ENCODE peak calls at places on chromosome X, in seven cellular contexts. One of them, this sample, is unnamed.

GRCh38 chrX:46169808-46170207 is 375.4 kb downstream of the ZNF674 start:
- DNase-seq in uterus: no peak
- DNase-seq in heart left ventricle: no peak
- DNase-seq in spleen: no peak
- DNase-seq in ovary: no peak
- DNase-seq in body of pancreas: no peak
- DNase-seq in transverse colon: no peak
- DNase-seq in this sample: no peak

GRCh38 chrX:97016106-97016505 is 132.4 kb downstream of the RPA4 start:
- DNase-seq in uterus: no peak
- DNase-seq in heart left ventricle: no peak
- DNase-seq in spleen: no peak
- DNase-seq in ovary: no peak
- DNase-seq in body of pancreas: no peak
- DNase-seq in transverse colon: no peak
- DNase-seq in this sample: no peak

GRCh38 chrX:1316527-1316926 is 20.1 kb upstream of the IL3RA start:
- DNase-seq in uterus: no peak
- DNase-seq in heart left ventricle: peak; percentile 79
- DNase-seq in spleen: peak; percentile 90
- DNase-seq in ovary: no peak
- DNase-seq in body of pancreas: peak; percentile 82
- DNase-seq in transverse colon: peak; percentile 40
- DNase-seq in this sample: peak; percentile 10

GRCh38 chrX:107716045-107716684 is 59.4 kb downstream of the TSC22D3 start:
- DNase-seq in uterus: no peak
- DNase-seq in heart left ventricle: peak; percentile 70
- DNase-seq in spleen: peak; percentile 85
- DNase-seq in ovary: no peak
- DNase-seq in body of pancreas: no peak
- DNase-seq in transverse colon: peak; percentile 28
- DNase-seq in this sample: no peak

GRCh38 chrX:131735127-131735526 is 191.3 kb downstream of the OR13H1 start:
- DNase-seq in uterus: no peak
- DNase-seq in heart left ventricle: no peak
- DNase-seq in spleen: no peak
- DNase-seq in ovary: no peak
- DNase-seq in body of pancreas: no peak
- DNase-seq in transverse colon: no peak
- DNase-seq in this sample: no peak

GRCh38 chrX:9882669-9883446 is 84.3 kb upstream of the CLDN34 start:
- DNase-seq in uterus: no peak
- DNase-seq in heart left ventricle: no peak
- DNase-seq in spleen: no peak
- DNase-seq in ovary: no peak
- DNase-seq in body of pancreas: no peak
- DNase-seq in transverse colon: no peak
- DNase-seq in this sample: peak; percentile 25

GRCh38 chrX:11334165-11334564 is 41.0 kb downstream of the AMELX start:
- DNase-seq in uterus: no peak
- DNase-seq in heart left ventricle: no peak
- DNase-seq in spleen: no peak
- DNase-seq in ovary: no peak
- DNase-seq in body of pancreas: no peak
- DNase-seq in transverse colon: no peak
- DNase-seq in this sample: no peak

GRCh38 chrX:150270622-150271021 is 92.5 kb upstream of the MAMLD1 start:
- DNase-seq in uterus: no peak
- DNase-seq in heart left ventricle: no peak
- DNase-seq in spleen: no peak
- DNase-seq in ovary: no peak
- DNase-seq in body of pancreas: no peak
- DNase-seq in transverse colon: no peak
- DNase-seq in this sample: no peak

GRCh38 chrX:41127476-41128192 is 42.4 kb downstream of the USP9X start:
- DNase-seq in uterus: no peak
- DNase-seq in heart left ventricle: no peak
- DNase-seq in spleen: no peak
- DNase-seq in ovary: no peak
- DNase-seq in body of pancreas: peak; percentile 24
- DNase-seq in transverse colon: no peak
- DNase-seq in this sample: no peak

GRCh38 chrX:57821703-57822375 is 88.4 kb downstream of the ZXDA start:
- DNase-seq in uterus: peak; percentile 28
- DNase-seq in heart left ventricle: no peak
- DNase-seq in spleen: no peak
- DNase-seq in ovary: peak; percentile 16
- DNase-seq in body of pancreas: peak; percentile 46
- DNase-seq in transverse colon: peak; percentile 8
- DNase-seq in this sample: peak; percentile 5

GRCh38 chrX:5726246-5726645 is 502.4 kb downstream of the NLGN4X start:
- DNase-seq in uterus: no peak
- DNase-seq in heart left ventricle: no peak
- DNase-seq in spleen: no peak
- DNase-seq in ovary: no peak
- DNase-seq in body of pancreas: peak; percentile 26
- DNase-seq in transverse colon: no peak
- DNase-seq in this sample: no peak

GRCh38 chrX:135707880-135708279 is 5.6 kb upstream of the CT45A1 start:
- DNase-seq in uterus: no peak
- DNase-seq in heart left ventricle: no peak
- DNase-seq in spleen: no peak
- DNase-seq in ovary: no peak
- DNase-seq in body of pancreas: no peak
- DNase-seq in transverse colon: peak; percentile 16
- DNase-seq in this sample: peak; percentile 0

GRCh38 chrX:30309139-30309571 is at the start of gene NR0B1:
- DNase-seq in uterus: no peak
- DNase-seq in heart left ventricle: no peak
- DNase-seq in spleen: peak; percentile 66
- DNase-seq in ovary: peak; percentile 48
- DNase-seq in body of pancreas: peak; percentile 7
- DNase-seq in transverse colon: no peak
- DNase-seq in this sample: no peak

GRCh38 chrX:77893713-77894112 is 1.5 kb downstream of the MAGT1 start:
- DNase-seq in uterus: no peak
- DNase-seq in heart left ventricle: no peak
- DNase-seq in spleen: no peak
- DNase-seq in ovary: no peak
- DNase-seq in body of pancreas: no peak
- DNase-seq in transverse colon: no peak
- DNase-seq in this sample: no peak

GRCh38 chrX:77900688-77901087 is 1.4 kb downstream of the COX7B start:
- DNase-seq in uterus: no peak
- DNase-seq in heart left ventricle: no peak
- DNase-seq in spleen: no peak
- DNase-seq in ovary: no peak
- DNase-seq in body of pancreas: no peak
- DNase-seq in transverse colon: no peak
- DNase-seq in this sample: no peak

GRCh38 chrX:77901506-77901905 is 2.2 kb downstream of the COX7B start:
- DNase-seq in uterus: no peak
- DNase-seq in heart left ventricle: no peak
- DNase-seq in spleen: no peak
- DNase-seq in ovary: no peak
- DNase-seq in body of pancreas: no peak
- DNase-seq in transverse colon: no peak
- DNase-seq in this sample: no peak

GRCh38 chrX:77894921-77895886 is at the start of gene MAGT1:
- DNase-seq in uterus: peak; percentile 95
- DNase-seq in heart left ventricle: peak; percentile 92
- DNase-seq in spleen: peak; percentile 94
- DNase-seq in ovary: peak; percentile 91
- DNase-seq in body of pancreas: peak; percentile 96
- DNase-seq in transverse colon: peak; percentile 93
- DNase-seq in this sample: peak; percentile 92

DNA sequence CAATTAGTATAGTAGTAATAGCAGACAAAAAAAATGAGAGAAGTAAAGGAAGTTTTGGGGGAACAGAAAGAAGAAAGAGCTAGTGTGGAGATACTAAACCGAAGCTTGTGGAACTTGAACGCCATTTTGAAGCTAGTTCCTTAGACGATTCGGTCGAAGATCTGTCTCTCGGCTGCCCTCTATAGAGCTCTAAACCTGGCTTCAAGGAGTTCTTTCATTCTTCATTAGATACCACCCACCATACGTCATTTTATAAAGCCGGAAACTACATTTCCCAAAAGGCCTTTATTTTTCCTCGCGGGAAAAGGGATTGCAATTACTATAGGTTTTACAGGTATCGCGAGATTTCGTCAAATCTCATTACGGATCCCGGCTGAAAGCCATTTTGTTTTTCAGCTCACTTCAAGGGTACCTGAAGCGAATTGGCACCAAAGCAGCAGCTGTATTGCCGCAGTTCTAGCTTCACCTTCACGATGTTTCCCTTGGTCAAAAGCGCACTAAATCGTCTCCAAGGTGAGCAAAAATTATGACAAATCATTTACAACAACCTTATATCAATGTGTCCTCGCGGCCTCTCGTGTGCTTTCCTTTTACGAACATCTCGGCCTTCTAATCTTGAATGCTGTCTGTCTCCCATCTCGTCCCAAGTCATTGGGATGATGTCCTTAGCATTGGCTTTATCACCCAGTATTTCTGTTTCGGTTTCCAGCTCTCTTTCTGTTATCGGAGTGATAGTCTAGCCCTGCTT is at the start of gene COX7B:
- DNase-seq in uterus: peak; percentile 83
- DNase-seq in heart left ventricle: no peak
- DNase-seq in spleen: no peak
- DNase-seq in ovary: peak; percentile 49
- DNase-seq in body of pancreas: peak; percentile 89
- DNase-seq in transverse colon: peak; percentile 75
- DNase-seq in this sample: peak; percentile 62
- TF ChIP-seq POLR2A in uterus: peak; percentile 51
- TF ChIP-seq POLR2A in heart left ventricle: peak; percentile 56
- TF ChIP-seq POLR2A in spleen: peak; percentile 58
- TF ChIP-seq POLR2A in ovary: peak; percentile 50
- TF ChIP-seq POLR2A in body of pancreas: peak; percentile 82
- TF ChIP-seq POLR2A in transverse colon: peak; percentile 90
- TF ChIP-seq POLR2A in this sample: peak; percentile 81

DNA sequence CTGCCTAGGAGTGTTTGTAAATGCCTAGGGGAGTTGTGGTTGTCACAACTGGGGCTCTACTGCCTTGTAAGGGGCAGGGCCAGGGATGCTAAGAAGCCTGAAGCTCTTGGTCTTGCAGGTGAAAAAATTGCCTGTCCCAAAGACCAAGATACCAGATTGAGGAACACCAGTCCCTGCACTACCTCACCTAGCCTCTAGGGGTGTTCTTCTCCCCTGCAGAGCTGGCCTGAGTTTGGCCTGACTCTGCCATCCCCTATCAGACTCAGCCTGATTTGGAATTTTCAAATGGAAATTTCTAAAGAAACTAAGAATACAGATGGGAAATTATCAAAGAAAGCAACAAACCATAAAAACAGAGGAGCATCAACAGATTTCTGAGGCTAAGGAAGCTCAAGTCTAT is 90.4 kb downstream of the ZC4H2 start:
- DNase-seq in uterus: no peak
- DNase-seq in heart left ventricle: no peak
- DNase-seq in spleen: no peak
- DNase-seq in ovary: no peak
- DNase-seq in body of pancreas: peak; percentile 1
- DNase-seq in transverse colon: peak; percentile 11
- DNase-seq in this sample: peak; percentile 2
- TF ChIP-seq CTCF in uterus: peak; percentile 33
- TF ChIP-seq CTCF in heart left ventricle: peak; percentile 29
- TF ChIP-seq CTCF in spleen: peak; percentile 39
- TF ChIP-seq CTCF in ovary: no peak
- TF ChIP-seq CTCF in body of pancreas: peak; percentile 29
- TF ChIP-seq CTCF in transverse colon: peak; percentile 48
- TF ChIP-seq CTCF in this sample: peak; percentile 13

GRCh38 chrX:24471808-24472207 is 6.7 kb downstream of the PDK3 start:
- DNase-seq in uterus: no peak
- DNase-seq in heart left ventricle: no peak
- DNase-seq in spleen: no peak
- DNase-seq in ovary: no peak
- DNase-seq in body of pancreas: no peak
- DNase-seq in transverse colon: no peak
- DNase-seq in this sample: no peak
- H3K4me1 ChIP-seq in uterus: no peaks in the 10 kb centered on the region
- H3K4me1 ChIP-seq in heart left ventricle: peaks cover 8% of the 10 kb centered on the region
- H3K4me1 ChIP-seq in spleen: no peaks in the 10 kb centered on the region
- H3K4me1 ChIP-seq in ovary: peaks cover 1% of the 10 kb centered on the region
- H3K4me1 ChIP-seq in body of pancreas: peaks cover 2% of the 10 kb centered on the region
- H3K4me1 ChIP-seq in transverse colon: peaks cover 24% of the 10 kb centered on the region
- H3K4me1 ChIP-seq in this sample: no peaks in the 10 kb centered on the region

GRCh38 chrX:154378799-154379568 is at the start of gene EMD:
- DNase-seq in uterus: peak; percentile 98
- DNase-seq in heart left ventricle: peak; percentile 98
- DNase-seq in spleen: peak; percentile 98
- DNase-seq in ovary: peak; percentile 98
- DNase-seq in body of pancreas: peak; percentile 99
- DNase-seq in transverse colon: peak; percentile 97
- DNase-seq in this sample: peak; percentile 98

GRCh38 chrX:154376768-154377167 is 2.3 kb upstream of the EMD start:
- DNase-seq in uterus: peak; percentile 90
- DNase-seq in heart left ventricle: no peak
- DNase-seq in spleen: no peak
- DNase-seq in ovary: peak; percentile 55
- DNase-seq in body of pancreas: no peak
- DNase-seq in transverse colon: no peak
- DNase-seq in this sample: no peak

GRCh38 chrX:154380153-154380552 is 1.1 kb downstream of the EMD start:
- DNase-seq in uterus: no peak
- DNase-seq in heart left ventricle: no peak
- DNase-seq in spleen: peak; percentile 78
- DNase-seq in ovary: peak; percentile 56
- DNase-seq in body of pancreas: peak; percentile 50
- DNase-seq in transverse colon: no peak
- DNase-seq in this sample: peak; percentile 17

GRCh38 chrX:154379569-154379951 is 465 bp downstream of the EMD start:
- DNase-seq in uterus: no peak
- DNase-seq in heart left ventricle: no peak
- DNase-seq in spleen: no peak
- DNase-seq in ovary: no peak
- DNase-seq in body of pancreas: no peak
- DNase-seq in transverse colon: no peak
- DNase-seq in this sample: no peak

DNA sequence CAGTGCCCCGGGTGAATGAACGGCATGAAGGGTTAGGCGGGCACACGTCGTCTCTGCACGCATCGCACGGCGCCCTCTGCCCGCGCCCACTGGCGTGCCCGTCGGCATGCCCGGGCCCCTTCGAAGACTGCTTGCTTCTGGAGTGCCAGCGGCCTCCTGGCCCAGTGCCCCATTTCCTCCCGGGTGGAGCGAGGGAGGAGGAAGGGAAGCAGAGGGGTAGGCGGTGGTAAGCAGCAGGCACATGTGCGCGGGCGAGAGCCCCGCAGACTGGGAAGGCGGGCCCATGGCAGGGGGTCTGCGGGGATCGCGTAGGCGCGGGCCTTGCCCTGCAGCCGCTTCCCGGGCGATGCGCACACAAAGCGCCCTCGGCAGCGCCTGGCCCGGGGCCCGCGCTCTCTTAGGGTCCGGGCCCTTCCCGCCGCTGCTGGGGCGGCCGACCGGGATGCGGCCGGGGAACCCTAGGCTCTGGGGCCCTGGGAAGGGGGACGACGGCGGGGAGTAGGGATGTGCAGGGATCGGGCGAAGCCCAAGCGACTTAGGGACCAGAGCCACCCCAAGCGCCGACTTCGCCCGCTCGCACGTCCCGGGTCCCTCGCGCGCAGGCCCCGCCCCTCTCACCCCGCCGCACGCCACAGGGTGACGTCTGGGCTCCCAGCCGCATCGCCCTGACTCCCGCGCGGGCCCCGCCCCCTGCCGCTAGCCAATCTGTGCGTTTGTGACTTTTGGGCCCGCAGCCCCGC is 866 bp upstream of the EMD start:
- DNase-seq in uterus: no peak
- DNase-seq in heart left ventricle: peak; percentile 73
- DNase-seq in spleen: peak; percentile 89
- DNase-seq in ovary: peak; percentile 80
- DNase-seq in body of pancreas: peak; percentile 63
- DNase-seq in transverse colon: peak; percentile 61
- DNase-seq in this sample: peak; percentile 70
- TF ChIP-seq POLR2A in uterus: peak; percentile 88
- TF ChIP-seq POLR2A in heart left ventricle: no peak
- TF ChIP-seq POLR2A in spleen: peak; percentile 79
- TF ChIP-seq POLR2A in ovary: peak; percentile 91
- TF ChIP-seq POLR2A in body of pancreas: peak; percentile 82
- TF ChIP-seq POLR2A in transverse colon: peak; percentile 77
- TF ChIP-seq POLR2A in this sample: peak; percentile 88

This sample was measured in thyroid gland.